ENCODE peak calls at places on chromosome 5, in four cellular contexts. W, X, S and N are unnamed samples.

GRCh38 chr5:172245823-172246222 is 37.7 kb downstream of the UBTD2 start:
- DNase-seq in X (no peak), S (no peak), W (no peak), N (no peak)

GRCh38 chr5:85049020-85049419 is 664.3 kb upstream of the EDIL3 start:
- DNase-seq in X (no peak), W (peak), S (no peak), N (peak)

GRCh38 chr5:68285857-68286611 is 70.5 kb downstream of the PIK3R1 start:
- DNase-seq in X (no peak), S (peak), W (peak), N (peak)

GRCh38 chr5:31100781-31101180 is 92.7 kb upstream of the CDH6 start:
- DNase-seq in S (no peak), W (no peak), X (no peak), N (no peak)

GRCh38 chr5:151298063-151298462 is 5.5 kb downstream of the SLC36A3 start:
- DNase-seq in S (no peak), X (no peak), W (peak), N (peak)

GRCh38 chr5:73199671-73200070 is 26.7 kb downstream of the TMEM174 start:
- DNase-seq in S (no peak), W (no peak), X (no peak), N (no peak)

GRCh38 chr5:145937432-145938250 is 1.3 kb downstream of the SH3RF2 start:
- DNase-seq in S (no peak), W (peak), X (peak), N (peak)

GRCh38 chr5:135645336-135645735 is 66.5 kb upstream of the CXCL14 start:
- DNase-seq in S (no peak), W (no peak), X (no peak), N (no peak)

GRCh38 chr5:18299166-18299565 is 664.9 kb downstream of the TAF11L14 start:
- DNase-seq in X (no peak), S (no peak), W (no peak), N (no peak)
- TF ChIP-seq ZNF274 in X (no peak), S (no peak), W (no peak), N (no peak)

DNA sequence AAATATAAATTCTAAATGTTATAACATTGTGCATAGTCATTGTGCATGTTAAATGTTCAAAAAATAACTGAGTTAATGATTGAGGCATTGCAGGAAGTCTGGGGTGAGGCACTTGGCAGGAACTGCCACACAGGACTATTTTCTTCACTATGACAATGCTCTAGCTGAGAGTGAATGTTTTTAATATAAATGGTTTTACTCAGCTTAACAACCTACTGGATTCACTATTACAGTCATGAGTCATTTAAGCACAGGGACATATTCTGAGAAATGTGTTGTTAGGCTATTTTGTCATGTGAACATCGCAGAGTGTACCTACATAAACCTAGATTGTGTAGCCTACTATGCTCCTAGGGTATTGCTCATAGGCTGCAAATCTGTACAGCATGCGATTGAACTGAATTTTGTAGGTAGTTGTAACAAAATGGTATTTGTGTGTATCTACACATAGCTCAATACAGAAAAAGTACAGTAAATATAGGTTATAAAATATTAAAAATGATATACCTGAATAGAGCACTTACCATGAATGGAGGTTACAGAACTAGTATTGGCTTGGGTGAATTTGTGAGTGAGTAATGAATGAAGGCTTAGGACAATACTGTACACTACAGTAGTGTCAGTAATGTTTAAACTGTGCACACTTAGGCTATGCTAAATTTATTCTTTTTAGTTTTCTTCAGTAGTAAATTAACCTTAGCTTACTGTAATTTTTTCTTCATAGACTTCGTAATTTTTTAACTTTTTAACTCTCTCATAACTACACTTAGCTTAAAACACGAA is 346.1 kb upstream of the PTGER4 start:
- DNase-seq in S (no peak), X (no peak), W (no peak), N (no peak)
- TF ChIP-seq MAX in S (no peak), X (no peak), W (no peak), N (no peak)

DNA sequence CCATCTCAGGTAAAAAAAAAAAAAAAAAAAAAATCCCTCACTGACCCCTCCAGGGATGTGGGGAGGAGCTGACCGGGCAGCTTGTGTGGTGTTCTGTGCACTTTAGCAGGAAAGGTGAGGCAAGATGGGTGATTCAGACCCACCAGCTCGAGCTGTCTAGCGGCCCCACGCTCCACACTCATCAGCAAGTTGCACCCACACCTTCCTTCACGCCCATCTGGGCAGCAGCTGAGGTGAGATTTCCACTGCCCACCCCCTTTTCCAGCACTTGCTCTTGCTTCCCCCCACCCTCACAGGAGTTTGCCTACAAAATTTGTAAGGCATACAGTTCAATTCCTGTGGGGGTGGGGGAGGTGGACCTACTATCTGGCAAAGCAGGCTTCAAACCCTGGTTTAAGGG is 58.7 kb upstream of the ZNF354B start:
- DNase-seq in W (no peak), S (no peak), X (no peak), N (no peak)
- TF ChIP-seq ZNF274 in W (no peak), S (no peak), X (no peak), N (no peak)

GRCh38 chr5:97624861-97625260 is 441.8 kb upstream of the RIOK2 start:
- DNase-seq in S (no peak), W (no peak), X (no peak), N (no peak)
- TF ChIP-seq MAX in S (no peak), W (no peak), X (no peak), N (no peak)

DNA sequence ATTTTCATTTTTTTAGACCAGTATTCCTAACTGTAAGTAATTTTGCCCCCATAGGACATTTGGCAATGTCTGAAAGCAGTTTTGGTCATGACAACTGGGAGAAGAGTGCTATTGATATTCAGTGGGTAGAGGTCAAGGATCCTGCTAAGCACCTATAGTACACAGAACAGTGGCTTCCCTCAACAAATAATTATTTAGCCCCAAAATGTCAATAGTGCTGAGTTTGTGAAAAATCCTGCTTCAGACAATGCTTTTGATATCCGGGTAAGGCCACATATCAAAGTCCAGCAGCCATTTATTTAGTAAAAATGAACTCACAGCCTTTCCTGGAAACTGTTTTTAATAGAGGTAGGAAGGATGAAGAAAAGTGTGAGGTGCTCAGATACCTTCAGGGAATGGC is 8.1 kb upstream of the TARS1 start:
- DNase-seq in X (no peak), W (peak), S (no peak), N (no peak)
- TF ChIP-seq ZNF274 in X (no peak), W (no peak), S (no peak), N (no peak)

DNA sequence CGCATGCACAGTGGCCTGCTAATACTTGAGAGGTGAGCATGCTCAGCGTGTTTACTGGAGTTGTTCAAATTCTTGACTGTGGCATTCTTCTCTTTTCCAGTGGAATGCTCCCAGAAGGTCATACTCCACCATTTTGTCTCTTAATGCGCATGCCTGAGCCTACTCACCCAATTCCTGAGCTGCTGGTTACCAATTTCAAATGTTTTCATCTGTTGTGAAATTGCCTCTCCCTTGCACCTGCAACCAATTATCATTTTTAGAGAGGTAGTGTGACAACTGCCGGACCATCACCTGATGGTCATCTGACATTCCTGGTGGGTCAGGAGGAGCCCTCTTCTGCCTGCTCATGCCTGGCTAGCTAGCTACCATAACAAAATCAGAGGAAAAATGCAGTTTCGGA is 82.2 kb upstream of the LIFR start:
- DNase-seq in X (no peak), S (no peak), W (no peak), N (no peak)
- TF ChIP-seq MAX in X (no peak), S (no peak), W (no peak), N (no peak)

DNA sequence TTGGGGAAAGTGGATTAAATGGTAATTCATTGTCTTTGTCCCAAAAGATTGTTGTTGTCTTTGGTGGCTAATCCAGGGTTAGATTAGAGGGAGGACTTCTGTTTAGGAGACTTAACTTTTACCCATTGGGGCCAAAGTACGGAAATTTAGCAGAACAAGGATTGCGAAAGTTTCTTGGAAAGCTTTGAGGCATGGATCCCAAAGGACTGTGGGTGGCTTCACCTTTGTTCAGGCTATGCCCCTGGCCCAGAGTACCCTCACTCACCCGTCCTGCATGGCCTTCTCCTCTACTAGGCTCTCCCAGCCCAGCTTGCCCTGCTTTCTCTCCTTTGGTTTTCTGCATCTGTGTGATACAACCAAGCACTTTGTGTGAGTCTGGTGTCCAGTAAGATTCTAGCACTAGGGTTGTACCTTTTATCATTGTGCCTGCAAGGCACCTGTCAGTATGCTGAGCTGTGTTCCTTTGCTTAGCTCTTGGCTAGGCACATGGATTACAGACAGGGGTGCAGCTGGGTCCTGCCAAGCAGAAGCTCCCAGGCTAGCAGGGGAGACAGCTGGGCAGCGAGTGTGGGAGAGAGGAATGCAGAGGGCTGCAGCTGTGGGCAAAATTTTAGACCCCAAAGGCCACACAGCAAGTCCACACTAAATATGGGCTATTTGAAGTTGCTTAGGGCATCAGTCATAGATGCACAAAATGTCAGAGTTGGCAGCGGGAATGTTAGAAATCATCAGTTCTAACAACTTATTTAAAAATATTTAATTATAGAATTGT is 3.2 kb downstream of the PPARGC1B start:
- DNase-seq in X (no peak), S (no peak), W (no peak), N (no peak)
- TF ChIP-seq ZNF274 in X (no peak), S (no peak), W (no peak), N (no peak)

GRCh38 chr5:41199660-41200059 is 13.7 kb downstream of the C6 start:
- DNase-seq in S (no peak), X (no peak), W (no peak), N (no peak)

GRCh38 chr5:41201082-41201772 is 12.1 kb downstream of the C6 start:
- DNase-seq in W (no peak), X (no peak), S (no peak), N (no peak)

GRCh38 chr5:41195228-41195627 is 18.1 kb downstream of the C6 start:
- DNase-seq in S (no peak), W (no peak), X (no peak), N (no peak)

GRCh38 chr5:41196197-41196596 is 17.1 kb downstream of the C6 start:
- DNase-seq in X (no peak), W (no peak), S (no peak), N (no peak)

GRCh38 chr5:41200506-41200905 is 12.8 kb downstream of the C6 start:
- DNase-seq in S (no peak), X (no peak), W (no peak), N (no peak)
- TF ChIP-seq MAX in S (no peak), X (no peak), W (no peak), N (no peak)

GRCh38 chr5:90473321-90474234 is 993 bp downstream of the MBLAC2 start:
- DNase-seq in W (peak), S (peak), X (no peak), N (no peak)
- TF ChIP-seq ZNF274 in W (no peak), S (no peak), X (no peak), N (no peak)

GRCh38 chr5:82222597-82223574 is 55.3 kb downstream of the RPS23 start:
- DNase-seq in S (no peak), X (no peak), W (no peak), N (no peak)
- TF ChIP-seq MAX in S (no peak), X (no peak), W (no peak), N (no peak)